ENCODE peak calls at places on chromosomes 3 and 15, in ten cellular contexts. One of them, this sample, is unnamed.

GRCh38 chr3:30819067-30819798 is 75.2 kb downstream of the GADL1 start:
- DNase-seq in psoas muscle: no peak
- DNase-seq in transverse colon: no peak
- DNase-seq in upper lobe of right lung: no peak
- DNase-seq in HepG2: no peak
- DNase-seq in GM12878: no peak
- DNase-seq in HFF-Myc: no peak
- DNase-seq in HCT116: no peak
- DNase-seq in bronchial epithelial cell: no peak
- DNase-seq in MM.1S: no peak
- DNase-seq in this sample: no peak

GRCh38 chr15:57578288-57578900 is 13.3 kb upstream of the MYZAP start:
- DNase-seq in transverse colon: no peak
- DNase-seq in GM12878: no peak
- DNase-seq in upper lobe of right lung: no peak
- DNase-seq in psoas muscle: no peak
- DNase-seq in bronchial epithelial cell: no peak
- DNase-seq in HepG2: no peak
- DNase-seq in HFF-Myc: no peak
- DNase-seq in MM.1S: no peak
- DNase-seq in HCT116: no peak
- DNase-seq in this sample: no peak

GRCh38 chr3:190840146-190840545 is 22.3 kb downstream of the GMNC start:
- DNase-seq in HCT116: no peak
- DNase-seq in upper lobe of right lung: no peak
- DNase-seq in psoas muscle: no peak
- DNase-seq in bronchial epithelial cell: peak; percentile 25
- DNase-seq in HFF-Myc: no peak
- DNase-seq in HepG2: no peak
- DNase-seq in transverse colon: no peak
- DNase-seq in GM12878: no peak
- DNase-seq in MM.1S: peak; percentile 36
- DNase-seq in this sample: no peak

GRCh38 chr3:109731639-109732473 is 394.5 kb upstream of the DPPA4 start:
- DNase-seq in bronchial epithelial cell: peak; percentile 56
- DNase-seq in psoas muscle: no peak
- DNase-seq in MM.1S: peak; percentile 69
- DNase-seq in HepG2: peak; percentile 27
- DNase-seq in GM12878: no peak
- DNase-seq in HCT116: peak; percentile 29
- DNase-seq in upper lobe of right lung: no peak
- DNase-seq in transverse colon: peak; percentile 51
- DNase-seq in HFF-Myc: peak; percentile 29
- DNase-seq in this sample: peak; percentile 10

GRCh38 chr3:101095703-101096102 is 102.5 kb upstream of the ABI3BP start:
- DNase-seq in MM.1S: no peak
- DNase-seq in HepG2: no peak
- DNase-seq in upper lobe of right lung: no peak
- DNase-seq in psoas muscle: no peak
- DNase-seq in bronchial epithelial cell: no peak
- DNase-seq in HFF-Myc: no peak
- DNase-seq in HCT116: no peak
- DNase-seq in transverse colon: no peak
- DNase-seq in GM12878: no peak
- DNase-seq in this sample: no peak

GRCh38 chr3:57228734-57229505 is 1.4 kb downstream of the APPL1 start:
- DNase-seq in psoas muscle: no peak
- DNase-seq in MM.1S: no peak
- DNase-seq in HepG2: no peak
- DNase-seq in upper lobe of right lung: no peak
- DNase-seq in HFF-Myc: peak; percentile 27
- DNase-seq in transverse colon: peak; percentile 17
- DNase-seq in HCT116: no peak
- DNase-seq in bronchial epithelial cell: peak; percentile 90
- DNase-seq in GM12878: no peak
- DNase-seq in this sample: no peak

GRCh38 chr15:55357774-55358173 is 38.8 kb downstream of the PIGB start:
- DNase-seq in HCT116: no peak
- DNase-seq in upper lobe of right lung: no peak
- DNase-seq in psoas muscle: no peak
- DNase-seq in HepG2: no peak
- DNase-seq in bronchial epithelial cell: peak; percentile 92
- DNase-seq in GM12878: no peak
- DNase-seq in transverse colon: no peak
- DNase-seq in MM.1S: no peak
- DNase-seq in HFF-Myc: peak; percentile 17
- DNase-seq in this sample: no peak

GRCh38 chr3:117350386-117350785 is 640.8 kb downstream of the TUSC7 start:
- DNase-seq in GM12878: no peak
- DNase-seq in bronchial epithelial cell: no peak
- DNase-seq in transverse colon: no peak
- DNase-seq in upper lobe of right lung: no peak
- DNase-seq in HepG2: no peak
- DNase-seq in MM.1S: no peak
- DNase-seq in HCT116: no peak
- DNase-seq in psoas muscle: no peak
- DNase-seq in HFF-Myc: no peak
- DNase-seq in this sample: no peak

GRCh38 chr3:65026151-65026550 is 338.4 kb upstream of the ADAMTS9 start:
- DNase-seq in HCT116: no peak
- DNase-seq in psoas muscle: no peak
- DNase-seq in upper lobe of right lung: no peak
- DNase-seq in HFF-Myc: no peak
- DNase-seq in transverse colon: no peak
- DNase-seq in HepG2: no peak
- DNase-seq in bronchial epithelial cell: no peak
- DNase-seq in MM.1S: no peak
- DNase-seq in GM12878: no peak
- DNase-seq in this sample: no peak

GRCh38 chr15:101380146-101380545 is 85.1 kb upstream of the SNRPA1 start:
- DNase-seq in HCT116: no peak
- DNase-seq in HFF-Myc: no peak
- DNase-seq in GM12878: no peak
- DNase-seq in HepG2: no peak
- DNase-seq in MM.1S: no peak
- DNase-seq in psoas muscle: peak; percentile 36
- DNase-seq in bronchial epithelial cell: no peak
- DNase-seq in transverse colon: no peak
- DNase-seq in upper lobe of right lung: no peak
- DNase-seq in this sample: no peak

GRCh38 chr3:174529298-174529697 is 329.8 kb upstream of the NAALADL2 start:
- DNase-seq in MM.1S: no peak
- DNase-seq in HepG2: no peak
- DNase-seq in upper lobe of right lung: no peak
- DNase-seq in transverse colon: no peak
- DNase-seq in bronchial epithelial cell: no peak
- DNase-seq in GM12878: no peak
- DNase-seq in HFF-Myc: no peak
- DNase-seq in psoas muscle: no peak
- DNase-seq in HCT116: no peak
- DNase-seq in this sample: no peak

GRCh38 chr3:63705092-63705645 is 52.7 kb downstream of the SNTN start:
- DNase-seq in GM12878: no peak
- DNase-seq in transverse colon: no peak
- DNase-seq in HFF-Myc: no peak
- DNase-seq in MM.1S: no peak
- DNase-seq in bronchial epithelial cell: no peak
- DNase-seq in HepG2: no peak
- DNase-seq in psoas muscle: no peak
- DNase-seq in upper lobe of right lung: no peak
- DNase-seq in HCT116: no peak
- DNase-seq in this sample: no peak

GRCh38 chr15:88623061-88623460 is 1.9 kb downstream of the AEN start:
- DNase-seq in HepG2: peak; percentile 46
- DNase-seq in GM12878: no peak
- DNase-seq in HFF-Myc: peak; percentile 51
- DNase-seq in bronchial epithelial cell: peak; percentile 96
- DNase-seq in transverse colon: no peak
- DNase-seq in psoas muscle: no peak
- DNase-seq in HCT116: peak; percentile 64
- DNase-seq in upper lobe of right lung: no peak
- DNase-seq in MM.1S: no peak
- DNase-seq in this sample: no peak

GRCh38 chr15:38068600-38068999 is 134.2 kb downstream of the TMCO5A start:
- DNase-seq in bronchial epithelial cell: no peak
- DNase-seq in HFF-Myc: no peak
- DNase-seq in HCT116: no peak
- DNase-seq in MM.1S: no peak
- DNase-seq in HepG2: no peak
- DNase-seq in transverse colon: no peak
- DNase-seq in upper lobe of right lung: no peak
- DNase-seq in GM12878: no peak
- DNase-seq in psoas muscle: no peak
- DNase-seq in this sample: no peak

GRCh38 chr3:185337231-185337816 is 25.6 kb upstream of the MAP3K13 start:
- DNase-seq in GM12878: no peak
- DNase-seq in HepG2: peak; percentile 64
- DNase-seq in upper lobe of right lung: no peak
- DNase-seq in transverse colon: no peak
- DNase-seq in HFF-Myc: no peak
- DNase-seq in bronchial epithelial cell: peak; percentile 92
- DNase-seq in MM.1S: no peak
- DNase-seq in psoas muscle: no peak
- DNase-seq in HCT116: no peak
- DNase-seq in this sample: peak; percentile 57

GRCh38 chr3:59451800-59452741 is 402.2 kb upstream of the CFAP20DC start:
- DNase-seq in upper lobe of right lung: no peak
- DNase-seq in MM.1S: no peak
- DNase-seq in HCT116: no peak
- DNase-seq in HFF-Myc: no peak
- DNase-seq in psoas muscle: no peak
- DNase-seq in HepG2: no peak
- DNase-seq in transverse colon: no peak
- DNase-seq in bronchial epithelial cell: peak; percentile 55
- DNase-seq in GM12878: no peak
- DNase-seq in this sample: no peak

GRCh38 chr3:7285502-7285901 is 424.6 kb downstream of the GRM7 start:
- DNase-seq in psoas muscle: no peak
- DNase-seq in bronchial epithelial cell: peak; percentile 21
- DNase-seq in HFF-Myc: no peak
- DNase-seq in MM.1S: no peak
- DNase-seq in HCT116: peak; percentile 10
- DNase-seq in transverse colon: no peak
- DNase-seq in HepG2: no peak
- DNase-seq in upper lobe of right lung: no peak
- DNase-seq in GM12878: no peak
- DNase-seq in this sample: peak; percentile 23

GRCh38 chr3:16350041-16350952 is 85.3 kb downstream of the OXNAD1 start:
- DNase-seq in GM12878: no peak
- DNase-seq in HFF-Myc: peak; percentile 75
- DNase-seq in MM.1S: no peak
- DNase-seq in HCT116: no peak
- DNase-seq in HepG2: no peak
- DNase-seq in psoas muscle: no peak
- DNase-seq in upper lobe of right lung: no peak
- DNase-seq in transverse colon: no peak
- DNase-seq in bronchial epithelial cell: peak; percentile 65
- DNase-seq in this sample: no peak

DNA sequence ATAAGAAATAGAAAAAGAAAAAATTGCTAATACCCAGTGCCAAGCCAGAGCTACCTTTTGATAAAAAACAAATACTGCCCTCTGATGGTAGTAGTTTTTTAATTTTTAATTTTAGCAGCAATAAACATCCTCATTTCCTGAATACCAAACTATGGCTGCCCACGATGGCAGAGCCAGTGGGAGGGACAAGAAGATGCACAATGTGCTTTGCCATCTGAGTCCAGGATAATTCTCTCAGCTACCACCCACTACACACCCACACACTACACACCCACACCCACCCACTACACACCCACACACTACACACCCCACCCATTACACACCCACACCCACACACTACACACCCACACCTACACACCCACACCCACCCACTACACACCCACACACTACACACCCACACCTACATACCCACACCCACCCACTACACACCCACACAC is 17.8 kb downstream of the CEP19 start:
- DNase-seq in transverse colon: no peak
- DNase-seq in GM12878: no peak
- DNase-seq in upper lobe of right lung: no peak
- DNase-seq in HCT116: no peak
- DNase-seq in MM.1S: no peak
- DNase-seq in psoas muscle: no peak
- DNase-seq in bronchial epithelial cell: peak; percentile 10
- DNase-seq in HepG2: no peak
- DNase-seq in HFF-Myc: no peak
- DNase-seq in this sample: no peak
- TF ChIP-seq CTCF in transverse colon: no peak
- TF ChIP-seq CTCF in GM12878: no peak
- TF ChIP-seq CTCF in upper lobe of right lung: peak; percentile 28
- TF ChIP-seq CTCF in HCT116: no peak
- TF ChIP-seq CTCF in MM.1S: no peak
- TF ChIP-seq CTCF in psoas muscle: no peak
- TF ChIP-seq CTCF in bronchial epithelial cell: no peak
- TF ChIP-seq CTCF in HepG2: no peak
- TF ChIP-seq CTCF in HFF-Myc: no peak
- TF ChIP-seq CTCF in this sample: peak; percentile 6

GRCh38 chr15:68114840-68115239 is 60.7 kb downstream of the PIAS1 start:
- DNase-seq in HFF-Myc: no peak
- DNase-seq in GM12878: no peak
- DNase-seq in transverse colon: no peak
- DNase-seq in bronchial epithelial cell: no peak
- DNase-seq in HepG2: no peak
- DNase-seq in psoas muscle: no peak
- DNase-seq in MM.1S: no peak
- DNase-seq in HCT116: no peak
- DNase-seq in upper lobe of right lung: no peak
- DNase-seq in this sample: no peak
- H3K4me3 ChIP-seq in HFF-Myc: no peak overlapping the region
- H3K4me3 ChIP-seq in GM12878: peak overlapping the region; percentile 47
- H3K4me3 ChIP-seq in transverse colon: no peak overlapping the region
- H3K4me3 ChIP-seq in bronchial epithelial cell: peak overlapping the region; percentile 7
- H3K4me3 ChIP-seq in HepG2: no peak overlapping the region
- H3K4me3 ChIP-seq in psoas muscle: peak overlapping the region; percentile 65
- H3K4me3 ChIP-seq in MM.1S: peak overlapping the region; percentile 57
- H3K4me3 ChIP-seq in HCT116: no peak overlapping the region
- H3K4me3 ChIP-seq in upper lobe of right lung: peak overlapping the region; percentile 39
- H3K4me3 ChIP-seq in this sample: peak overlapping the region; percentile 6

DNA sequence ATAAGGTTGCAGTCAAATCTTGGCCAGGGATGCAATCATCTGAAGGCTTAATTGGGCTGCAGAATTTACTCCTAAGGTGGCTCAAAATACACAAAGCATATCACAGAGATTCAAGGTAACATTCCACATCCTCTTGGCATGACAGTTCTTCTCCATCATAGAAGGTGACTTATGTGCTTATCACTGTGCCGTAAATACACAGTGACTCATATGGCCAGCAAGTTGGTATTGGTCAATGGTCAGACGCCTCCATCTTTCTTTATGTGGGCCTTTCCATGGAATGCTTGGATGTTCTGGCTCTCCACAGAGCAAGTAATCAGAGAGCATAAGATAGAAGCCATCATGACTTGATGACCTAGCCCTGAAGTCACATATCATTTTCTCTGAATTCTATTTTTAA is 168.8 kb upstream of the ST8SIA2 start:
- DNase-seq in HCT116: no peak
- DNase-seq in GM12878: no peak
- DNase-seq in MM.1S: no peak
- DNase-seq in upper lobe of right lung: no peak
- DNase-seq in HepG2: no peak
- DNase-seq in psoas muscle: no peak
- DNase-seq in HFF-Myc: no peak
- DNase-seq in transverse colon: no peak
- DNase-seq in bronchial epithelial cell: peak; percentile 1
- DNase-seq in this sample: no peak
- TF ChIP-seq CTCF in HCT116: no peak
- TF ChIP-seq CTCF in GM12878: no peak
- TF ChIP-seq CTCF in MM.1S: no peak
- TF ChIP-seq CTCF in upper lobe of right lung: no peak
- TF ChIP-seq CTCF in HepG2: no peak
- TF ChIP-seq CTCF in psoas muscle: no peak
- TF ChIP-seq CTCF in HFF-Myc: no peak
- TF ChIP-seq CTCF in transverse colon: no peak
- TF ChIP-seq CTCF in bronchial epithelial cell: no peak
- TF ChIP-seq CTCF in this sample: no peak

GRCh38 chr3:195297446-195297845 is 26.5 kb upstream of the XXYLT1 start:
- DNase-seq in MM.1S: no peak
- DNase-seq in bronchial epithelial cell: no peak
- DNase-seq in transverse colon: no peak
- DNase-seq in psoas muscle: no peak
- DNase-seq in GM12878: peak; percentile 5
- DNase-seq in HCT116: no peak
- DNase-seq in HFF-Myc: no peak
- DNase-seq in HepG2: no peak
- DNase-seq in upper lobe of right lung: no peak
- DNase-seq in this sample: no peak
- H3K4me3 ChIP-seq in MM.1S: no peak overlapping the region
- H3K4me3 ChIP-seq in bronchial epithelial cell: no peak overlapping the region
- H3K4me3 ChIP-seq in transverse colon: no peak overlapping the region
- H3K4me3 ChIP-seq in psoas muscle: no peak overlapping the region
- H3K4me3 ChIP-seq in GM12878: no peak overlapping the region
- H3K4me3 ChIP-seq in HCT116: no peak overlapping the region
- H3K4me3 ChIP-seq in HFF-Myc: no peak overlapping the region
- H3K4me3 ChIP-seq in HepG2: no peak overlapping the region
- H3K4me3 ChIP-seq in upper lobe of right lung: no peak overlapping the region
- H3K4me3 ChIP-seq in this sample: no peak overlapping the region

This sample was measured in LNCaP clone FGC.